ENCODE peak calls at places on chromosome 18, in seven cellular contexts. Y is psoas muscle, M is A549, Z is foreskin keratinocyte, L is right cardiac atrium, V is heart left ventricle, O is GM23248. A is an unnamed sample. For H3K4me1, the result is how much of the 10 kb centered on the place peaks cover.

GRCh38 chr18:39173022-39173421 is 1607.4 kb upstream of the CELF4 start:
- DNase-seq in Y (no peak), M (no peak), Z (peak), L (no peak), V (no peak), O (no peak), A (no peak)

GRCh38 chr18:12803069-12803936 is 80.7 kb downstream of the PTPN2 start:
- DNase-seq in Y (no peak), M (no peak), Z (no peak), L (no peak), V (no peak), O (no peak), A (no peak)

GRCh38 chr18:25535495-25535894 is 183.5 kb upstream of the ZNF521 start:
- DNase-seq in Y (no peak), M (no peak), Z (no peak), L (no peak), V (no peak), O (no peak), A (no peak)

GRCh38 chr18:38545071-38545470 is 979.5 kb upstream of the CELF4 start:
- DNase-seq in Y (no peak), M (no peak), Z (peak), L (no peak), V (no peak), O (no peak), A (no peak)

GRCh38 chr18:22167471-22168151 is 1.8 kb upstream of the GATA6 start:
- DNase-seq in Y (no peak), M (peak), Z (peak), L (peak), V (no peak), O (peak), A (no peak)

GRCh38 chr18:5894613-5895299 is 566 bp downstream of the TMEM200C start:
- DNase-seq in Y (peak), M (no peak), Z (no peak), L (peak), V (no peak), O (peak), A (no peak)

GRCh38 chr18:22284581-22285230 is 115.3 kb downstream of the GATA6 start:
- DNase-seq in Y (no peak), M (no peak), Z (no peak), L (no peak), V (no peak), O (no peak), A (no peak)

GRCh38 chr18:14905350-14905749 is 157.4 kb downstream of the ANKRD30B start:
- DNase-seq in Y (no peak), M (no peak), Z (no peak), L (no peak), V (no peak), O (no peak), A (no peak)

GRCh38 chr18:74375999-74376398 is 60.4 kb downstream of the C18orf63 start:
- DNase-seq in Y (no peak), M (peak), Z (no peak), L (no peak), V (peak), O (peak), A (no peak)

GRCh38 chr18:43195421-43195820 is 79.9 kb upstream of the RIT2 start:
- DNase-seq in Y (no peak), M (no peak), Z (no peak), L (no peak), V (no peak), O (no peak), A (no peak)

GRCh38 chr18:78138993-78139496 is 840.6 kb upstream of the SALL3 start:
- DNase-seq in Y (no peak), M (no peak), Z (no peak), L (no peak), V (no peak), O (no peak), A (no peak)

GRCh38 chr18:46578987-46579386 is 78.0 kb downstream of the LOXHD1 start:
- DNase-seq in Y (no peak), M (no peak), Z (no peak), L (no peak), V (no peak), O (no peak), A (no peak)

GRCh38 chr18:8792688-8793316 is 87.4 kb downstream of the MTCL1 start:
- DNase-seq in Y (no peak), M (no peak), Z (no peak), L (no peak), V (no peak), O (no peak), A (no peak)

GRCh38 chr18:8793445-8794132 is 88.2 kb downstream of the MTCL1 start:
- DNase-seq in Y (no peak), M (no peak), Z (no peak), L (no peak), V (no peak), O (peak), A (peak)

GRCh38 chr18:8797206-8797605 is 91.8 kb downstream of the MTCL1 start:
- DNase-seq in Y (no peak), M (no peak), Z (peak), L (no peak), V (no peak), O (peak), A (no peak)

GRCh38 chr18:8795586-8795985 is 90.2 kb downstream of the MTCL1 start:
- DNase-seq in Y (no peak), M (no peak), Z (no peak), L (no peak), V (no peak), O (no peak), A (no peak)

DNA sequence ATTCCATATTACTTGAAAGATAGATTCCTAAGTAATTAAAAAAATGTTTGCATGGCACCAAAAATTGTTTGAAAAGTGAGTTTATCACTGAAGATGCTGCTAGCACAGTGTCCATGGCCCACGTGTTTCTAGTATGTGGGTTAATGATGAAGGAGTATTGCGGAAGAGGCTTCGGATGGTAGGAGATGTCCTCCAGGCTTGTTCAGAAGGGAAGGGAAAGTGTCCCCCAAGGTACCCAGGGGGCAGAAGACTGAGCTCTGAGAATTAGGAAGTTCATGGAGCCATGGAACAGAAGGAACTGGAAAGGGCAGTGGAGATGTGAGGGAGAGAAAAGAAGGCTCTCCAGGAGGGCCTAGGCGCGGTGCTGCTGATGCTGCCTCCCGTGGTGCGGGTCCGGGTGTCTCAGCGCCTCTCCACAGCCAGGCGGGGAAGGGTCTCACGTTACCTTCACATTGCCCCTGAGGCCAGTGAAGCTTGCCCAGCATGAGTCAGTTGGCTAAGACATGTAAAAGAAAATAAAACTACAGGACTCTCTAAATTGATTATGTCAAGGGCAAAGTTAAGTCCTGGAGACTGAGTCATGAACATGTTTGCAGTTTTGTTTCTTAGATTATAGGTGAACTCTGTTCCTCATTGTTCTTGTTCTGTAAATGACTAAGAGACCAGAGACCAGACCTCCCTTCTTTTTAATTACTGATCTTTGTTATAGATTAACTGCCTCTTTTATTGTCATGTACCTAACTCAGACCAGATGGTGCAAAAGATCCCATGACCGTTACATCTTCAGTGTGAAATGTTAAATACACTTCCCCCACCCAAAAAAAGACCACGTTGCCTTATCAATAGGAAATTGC is 89.0 kb downstream of the MTCL1 start:
- DNase-seq in Y (no peak), M (no peak), Z (peak), L (no peak), V (no peak), O (peak), A (peak)
- H3K4me1 ChIP-seq in Y (under half), M (half or more), Z (under half), L (under half), V (under half), O (half or more), A (half or more)

DNA sequence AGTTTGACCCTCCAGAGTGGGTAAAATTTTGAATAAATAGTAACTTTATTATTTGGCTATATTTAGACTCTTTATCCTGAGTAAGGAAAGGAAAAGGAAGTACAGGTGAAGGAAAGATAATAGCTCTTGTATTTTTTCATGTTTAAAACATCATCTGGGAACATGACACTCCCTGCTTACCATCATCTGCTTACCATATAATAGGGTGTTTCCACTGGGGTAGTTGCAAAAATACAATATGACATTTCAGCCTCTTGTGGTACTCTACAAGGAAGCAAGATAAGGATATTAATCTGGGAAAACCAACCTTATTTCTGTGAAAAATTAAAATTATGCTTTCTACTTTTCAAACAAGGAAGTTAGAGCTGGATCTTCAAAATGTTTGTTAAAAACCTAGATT is 9.9 kb downstream of the RELCH start:
- DNase-seq in Y (no peak), M (no peak), Z (no peak), L (no peak), V (no peak), O (no peak), A (no peak)
- H3K4me1 ChIP-seq in Y (under half), M (under half), Z (under half), L (under half), V (under half), O (under half), A (under half)

GRCh38 chr18:8627107-8627472 is 17.9 kb downstream of the RAB12 start:
- DNase-seq in Y (no peak), M (no peak), Z (no peak), L (no peak), V (no peak), O (no peak), A (no peak)
- H3K4me1 ChIP-seq in Y (half or more), M (under half), Z (under half), L (under half), V (under half), O (under half), A (under half)

GRCh38 chr18:8988262-8988871 is 114.1 kb upstream of the NDUFV2 start:
- DNase-seq in Y (peak), M (peak), Z (peak), L (peak), V (peak), O (peak), A (peak)

GRCh38 chr18:8987250-8987649 is 115.2 kb upstream of the NDUFV2 start:
- DNase-seq in Y (no peak), M (no peak), Z (peak), L (no peak), V (no peak), O (peak), A (no peak)

GRCh38 chr18:8982416-8983183 is 119.9 kb upstream of the NDUFV2 start:
- DNase-seq in Y (no peak), M (peak), Z (peak), L (no peak), V (no peak), O (peak), A (peak)

GRCh38 chr18:8980496-8981402 is 121.8 kb upstream of the NDUFV2 start:
- DNase-seq in Y (no peak), M (no peak), Z (no peak), L (no peak), V (no peak), O (no peak), A (no peak)

GRCh38 chr18:8984131-8984670 is 118.3 kb upstream of the NDUFV2 start:
- DNase-seq in Y (no peak), M (no peak), Z (peak), L (no peak), V (no peak), O (no peak), A (no peak)
- H3K4me1 ChIP-seq in Y (under half), M (under half), Z (under half), L (under half), V (under half), O (under half), A (under half)